ENCODE peak calls at places on chromosomes 12 and 14, in eight cellular contexts. O is cardiac fibroblast; N is HFF-Myc; K is HepG2; F is AG10803; P is stimulated activated naive CD8-positive, alpha-beta T cell treated with anti-CD3 and anti-CD28 coated beads, Interleukin-15, Interleukin-2, amounts not matched to agents 100 U/mL and 50 U/mL, for 24 hours; J is NCI-H748 treated with DMSO at 0.1 percent for 48 hours; H is AG08396. X is an unnamed sample.

GRCh38 chr14:96162265-96162664 is 42.4 kb upstream of the BDKRB2 start:
- DNase-seq in O (no peak), N (no peak), K (no peak), F (no peak), P (no peak), J (no peak), H (no peak), X (no peak)

GRCh38 chr14:24365600-24366374 is 2.2 kb upstream of the NFATC4 start:
- DNase-seq in O (peak), N (peak), K (peak), F (peak), P (peak), J (no peak), H (peak), X (peak)

GRCh38 chr12:50842637-50843493 is at the start of gene TMPRSS12:
- DNase-seq in O (peak), N (no peak), K (no peak), F (no peak), P (no peak), J (no peak), H (no peak), X (no peak)

GRCh38 chr12:49983892-49984291 is 11.1 kb downstream of the AQP6 start:
- DNase-seq in O (peak), N (peak), K (no peak), F (peak), P (no peak), J (no peak), H (peak), X (no peak)

GRCh38 chr12:79566452-79566851 is 124.3 kb downstream of the PAWR start:
- DNase-seq in O (peak), N (no peak), K (peak), F (no peak), P (no peak), J (no peak), H (peak), X (no peak)

GRCh38 chr14:22469541-22470303 is 119.3 kb downstream of the DAD1 start:
- DNase-seq in O (no peak), N (no peak), K (no peak), F (no peak), P (no peak), J (no peak), H (no peak), X (no peak)

GRCh38 chr12:5689773-5690172 is 255.3 kb downstream of the ANO2 start:
- DNase-seq in O (no peak), N (no peak), K (no peak), F (no peak), P (no peak), J (no peak), H (no peak), X (no peak)

GRCh38 chr12:93868771-93869170 is 191.6 kb downstream of the CRADD start:
- DNase-seq in O (peak), N (no peak), K (no peak), F (peak), P (no peak), J (no peak), H (no peak), X (no peak)

GRCh38 chr14:75088566-75089373 is 19.3 kb downstream of the ZC2HC1C start:
- DNase-seq in O (peak), N (peak), K (peak), F (peak), P (peak), J (peak), H (peak), X (peak)

GRCh38 chr14:99755629-99756603 is 37.3 kb upstream of the EML1 start:
- DNase-seq in O (peak), N (no peak), K (peak), F (peak), P (no peak), J (no peak), H (peak), X (no peak)

GRCh38 chr14:29637406-29637805 is 290.2 kb downstream of the PRKD1 start:
- DNase-seq in O (peak), N (no peak), K (no peak), F (peak), P (no peak), J (no peak), H (peak), X (no peak)

X was measured in NCI-H526 treated with DMSO at 0.1 percent for 48 hours.